ENCODE peak calls at places on chromosomes 12 and 14, in five cellular contexts. One of them, this sample, is unnamed.

GRCh38 chr14:64495252-64495651 is 8.4 kb downstream of the ZBTB25 start:
- DNase-seq in kidney epithelial cell: no peak
- DNase-seq in brain microvascular endothelial cell: no peak
- DNase-seq in A549: no peak
- DNase-seq in heart left ventricle: no peak
- DNase-seq in this sample: no peak

GRCh38 chr12:69733638-69734037 is 5.0 kb upstream of the RAB3IP start:
- DNase-seq in kidney epithelial cell: no peak
- DNase-seq in brain microvascular endothelial cell: no peak
- DNase-seq in A549: no peak
- DNase-seq in heart left ventricle: no peak
- DNase-seq in this sample: no peak

GRCh38 chr12:113820842-113821241 is 145.3 kb downstream of the RBM19 start:
- DNase-seq in kidney epithelial cell: no peak
- DNase-seq in brain microvascular endothelial cell: no peak
- DNase-seq in A549: no peak
- DNase-seq in heart left ventricle: no peak
- DNase-seq in this sample: no peak

GRCh38 chr12:65308601-65309071 is 30.2 kb downstream of the MSRB3 start:
- DNase-seq in kidney epithelial cell: no peak
- DNase-seq in brain microvascular endothelial cell: no peak
- DNase-seq in A549: no peak
- DNase-seq in heart left ventricle: no peak
- DNase-seq in this sample: no peak

GRCh38 chr14:55347040-55347439 is 64.6 kb downstream of the ATG14 start:
- DNase-seq in kidney epithelial cell: no peak
- DNase-seq in brain microvascular endothelial cell: no peak
- DNase-seq in A549: no peak
- DNase-seq in heart left ventricle: no peak
- DNase-seq in this sample: no peak

GRCh38 chr12:132904718-132905328 is 17.4 kb upstream of the CHFR start:
- DNase-seq in kidney epithelial cell: no peak
- DNase-seq in brain microvascular endothelial cell: peak; percentile 47
- DNase-seq in A549: no peak
- DNase-seq in heart left ventricle: peak; percentile 90
- DNase-seq in this sample: no peak

GRCh38 chr14:79278286-79278797 is 933.0 kb downstream of the DIO2 start:
- DNase-seq in kidney epithelial cell: no peak
- DNase-seq in brain microvascular endothelial cell: no peak
- DNase-seq in A549: no peak
- DNase-seq in heart left ventricle: no peak
- DNase-seq in this sample: no peak

GRCh38 chr12:93790472-93791152 is 113.4 kb downstream of the CRADD start:
- DNase-seq in kidney epithelial cell: peak; percentile 42
- DNase-seq in brain microvascular endothelial cell: peak; percentile 94
- DNase-seq in A549: peak; percentile 60
- DNase-seq in heart left ventricle: no peak
- DNase-seq in this sample: no peak

GRCh38 chr12:67884596-67884995 is 104.7 kb upstream of the IFNG-AS1 start:
- DNase-seq in kidney epithelial cell: no peak
- DNase-seq in brain microvascular endothelial cell: no peak
- DNase-seq in A549: no peak
- DNase-seq in heart left ventricle: no peak
- DNase-seq in this sample: no peak

GRCh38 chr12:99498756-99499155 is 148.8 kb upstream of the GARIN6 start:
- DNase-seq in kidney epithelial cell: peak; percentile 74
- DNase-seq in brain microvascular endothelial cell: peak; percentile 14
- DNase-seq in A549: peak; percentile 16
- DNase-seq in heart left ventricle: no peak
- DNase-seq in this sample: no peak

GRCh38 chr12:64457036-64457435 is 5.1 kb downstream of the TBK1 start:
- DNase-seq in kidney epithelial cell: no peak
- DNase-seq in brain microvascular endothelial cell: peak; percentile 40
- DNase-seq in A549: no peak
- DNase-seq in heart left ventricle: no peak
- DNase-seq in this sample: no peak

GRCh38 chr12:68446896-68447806 is 115.0 kb upstream of the MDM1 start:
- DNase-seq in kidney epithelial cell: no peak
- DNase-seq in brain microvascular endothelial cell: no peak
- DNase-seq in A549: no peak
- DNase-seq in heart left ventricle: no peak
- DNase-seq in this sample: no peak

GRCh38 chr12:119679081-119679480 is 11.1 kb downstream of the PRKAB1 start:
- DNase-seq in kidney epithelial cell: no peak
- DNase-seq in brain microvascular endothelial cell: peak; percentile 9
- DNase-seq in A549: no peak
- DNase-seq in heart left ventricle: no peak
- DNase-seq in this sample: no peak

GRCh38 chr14:57290753-57291152 is 22.0 kb downstream of the AP5M1 start:
- DNase-seq in kidney epithelial cell: no peak
- DNase-seq in brain microvascular endothelial cell: no peak
- DNase-seq in A549: no peak
- DNase-seq in heart left ventricle: no peak
- DNase-seq in this sample: no peak

GRCh38 chr12:78096909-78097597 is 266.4 kb downstream of the NAV3 start:
- DNase-seq in kidney epithelial cell: no peak
- DNase-seq in brain microvascular endothelial cell: peak; percentile 33
- DNase-seq in A549: no peak
- DNase-seq in heart left ventricle: no peak
- DNase-seq in this sample: peak; percentile 34

GRCh38 chr12:77072833-77073495 is 7.6 kb upstream of the E2F7 start:
- DNase-seq in kidney epithelial cell: no peak
- DNase-seq in brain microvascular endothelial cell: no peak
- DNase-seq in A549: no peak
- DNase-seq in heart left ventricle: no peak
- DNase-seq in this sample: no peak

GRCh38 chr14:99651953-99652746 is 7.2 kb downstream of the HHIPL1 start:
- DNase-seq in kidney epithelial cell: no peak
- DNase-seq in brain microvascular endothelial cell: no peak
- DNase-seq in A549: no peak
- DNase-seq in heart left ventricle: peak; percentile 9
- DNase-seq in this sample: no peak
- TF ChIP-seq CTCF in kidney epithelial cell: no peak
- TF ChIP-seq CTCF in brain microvascular endothelial cell: no peak
- TF ChIP-seq CTCF in A549: no peak
- TF ChIP-seq CTCF in heart left ventricle: no peak
- TF ChIP-seq CTCF in this sample: no peak

DNA sequence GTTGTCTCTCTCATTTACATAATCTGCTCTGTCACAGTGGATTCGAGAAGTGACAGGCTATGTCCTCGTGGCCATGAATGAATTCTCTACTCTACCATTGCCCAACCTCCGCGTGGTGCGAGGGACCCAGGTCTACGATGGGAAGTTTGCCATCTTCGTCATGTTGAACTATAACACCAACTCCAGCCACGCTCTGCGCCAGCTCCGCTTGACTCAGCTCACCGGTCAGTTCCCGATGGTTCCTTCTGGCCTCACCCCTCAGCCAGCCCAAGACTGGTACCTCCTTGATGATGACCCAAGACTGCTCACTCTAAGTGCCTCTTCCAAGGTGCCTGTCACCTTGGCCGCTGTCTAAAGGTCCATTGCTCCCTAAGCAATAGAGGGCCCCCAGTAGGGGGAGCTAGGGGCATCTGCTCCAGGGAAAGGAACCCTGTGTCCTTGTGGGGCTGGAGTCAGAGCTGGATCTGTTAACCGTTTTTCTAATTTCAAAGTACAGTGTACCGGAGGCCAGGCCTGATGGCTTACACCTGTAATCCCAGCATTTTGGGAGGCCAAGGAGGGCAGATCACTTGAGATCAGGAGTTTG is 5.1 kb downstream of the ERBB3 start:
- DNase-seq in kidney epithelial cell: no peak
- DNase-seq in brain microvascular endothelial cell: no peak
- DNase-seq in A549: peak; percentile 53
- DNase-seq in heart left ventricle: no peak
- DNase-seq in this sample: no peak
- TF ChIP-seq CTCF in kidney epithelial cell: peak; percentile 26
- TF ChIP-seq CTCF in brain microvascular endothelial cell: peak; percentile 72
- TF ChIP-seq CTCF in A549: peak; percentile 31
- TF ChIP-seq CTCF in heart left ventricle: no peak
- TF ChIP-seq CTCF in this sample: peak; percentile 16

DNA sequence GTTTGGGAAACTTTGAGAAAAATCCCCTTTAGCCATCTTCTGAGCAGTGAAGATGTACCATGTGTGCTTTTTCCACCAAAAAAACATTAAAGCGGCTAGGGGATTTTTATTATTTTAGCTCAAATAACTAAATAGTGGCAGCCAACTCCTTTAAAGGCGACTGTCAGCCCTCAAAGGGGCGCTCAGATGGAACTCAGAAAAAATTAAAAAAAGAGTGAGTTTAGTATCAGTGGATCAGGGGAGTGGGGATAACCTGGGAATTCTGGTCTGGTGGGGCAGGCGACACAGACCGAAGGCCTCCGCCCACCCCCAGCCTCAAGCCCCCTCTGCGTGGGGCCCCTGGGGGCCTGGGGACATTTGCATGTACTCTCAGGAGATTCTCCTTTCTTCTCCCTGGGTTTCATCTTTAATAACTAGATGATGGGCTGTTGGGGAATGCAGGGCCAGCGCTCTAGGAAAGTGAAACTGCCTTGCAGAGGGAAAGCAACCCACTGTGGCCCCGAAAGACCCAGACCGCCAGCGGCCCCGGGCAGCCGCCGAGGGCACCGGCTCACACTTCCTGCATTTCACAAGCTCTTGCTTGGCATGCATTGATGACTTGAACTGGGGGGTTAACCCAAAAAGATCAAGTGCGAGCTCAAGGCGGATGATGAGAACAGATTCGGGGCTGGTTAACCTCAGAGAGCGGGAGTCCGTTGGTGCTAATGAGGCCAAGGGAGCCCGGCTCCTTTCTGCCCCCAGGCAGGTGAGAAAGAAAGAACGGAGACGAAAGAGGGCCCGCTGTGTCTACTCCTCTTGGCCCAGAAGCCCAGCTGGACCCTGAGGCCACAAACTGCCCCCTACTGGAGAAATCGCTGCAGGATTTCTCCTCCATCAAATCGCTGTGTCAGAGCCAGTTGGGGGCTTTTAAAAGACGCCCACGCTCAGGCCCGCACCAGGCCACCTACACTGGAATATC is 7.3 kb upstream of the BATF start:
- DNase-seq in kidney epithelial cell: no peak
- DNase-seq in brain microvascular endothelial cell: no peak
- DNase-seq in A549: no peak
- DNase-seq in heart left ventricle: peak; percentile 46
- DNase-seq in this sample: no peak
- TF ChIP-seq CTCF in kidney epithelial cell: no peak
- TF ChIP-seq CTCF in brain microvascular endothelial cell: peak; percentile 70
- TF ChIP-seq CTCF in A549: no peak
- TF ChIP-seq CTCF in heart left ventricle: no peak
- TF ChIP-seq CTCF in this sample: peak; percentile 27

DNA sequence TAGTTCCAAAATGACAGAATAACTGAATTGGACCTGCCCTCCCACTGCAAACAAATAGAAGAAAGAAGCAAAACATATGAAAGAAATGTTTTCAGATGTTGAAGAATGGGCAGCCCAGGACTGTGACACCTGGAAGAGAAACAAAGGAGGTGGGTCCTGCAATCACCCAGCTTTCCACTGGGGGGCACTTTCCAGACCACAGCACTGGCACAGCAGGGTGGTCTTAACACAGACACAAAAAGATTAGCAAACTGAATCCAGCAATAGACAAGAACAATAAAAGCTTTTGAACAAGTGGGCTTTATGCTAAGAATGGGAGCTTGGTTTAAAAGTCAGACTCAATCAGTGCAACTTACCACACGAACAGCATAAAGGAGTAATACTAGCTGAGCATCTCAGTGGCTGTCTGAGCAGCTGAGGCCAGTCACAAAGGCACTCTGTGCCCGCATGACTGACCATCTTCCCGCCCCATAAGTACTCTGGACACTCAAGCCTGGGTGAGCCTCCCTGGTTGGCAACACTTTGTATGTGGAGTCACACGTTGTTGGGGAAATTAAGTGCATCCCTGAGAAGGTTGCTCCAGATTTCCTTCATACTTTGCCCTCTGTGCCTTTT is 27.7 kb downstream of the JKAMP start:
- DNase-seq in kidney epithelial cell: no peak
- DNase-seq in brain microvascular endothelial cell: no peak
- DNase-seq in A549: peak; percentile 9
- DNase-seq in heart left ventricle: no peak
- DNase-seq in this sample: no peak
- TF ChIP-seq CTCF in kidney epithelial cell: peak; percentile 72
- TF ChIP-seq CTCF in brain microvascular endothelial cell: peak; percentile 81
- TF ChIP-seq CTCF in A549: peak; percentile 35
- TF ChIP-seq CTCF in heart left ventricle: peak; percentile 17
- TF ChIP-seq CTCF in this sample: peak; percentile 45

GRCh38 chr12:31727197-31727596 is 1.6 kb downstream of the AMN1 start:
- DNase-seq in kidney epithelial cell: no peak
- DNase-seq in brain microvascular endothelial cell: no peak
- DNase-seq in A549: no peak
- DNase-seq in heart left ventricle: no peak
- DNase-seq in this sample: no peak

GRCh38 chr12:31728289-31728916 is 418 bp downstream of the AMN1 start:
- DNase-seq in kidney epithelial cell: no peak
- DNase-seq in brain microvascular endothelial cell: no peak
- DNase-seq in A549: peak; percentile 52
- DNase-seq in heart left ventricle: peak; percentile 60
- DNase-seq in this sample: no peak

GRCh38 chr12:31726575-31726974 is 2.2 kb downstream of the AMN1 start:
- DNase-seq in kidney epithelial cell: no peak
- DNase-seq in brain microvascular endothelial cell: no peak
- DNase-seq in A549: no peak
- DNase-seq in heart left ventricle: no peak
- DNase-seq in this sample: no peak

GRCh38 chr12:31729728-31730127 is 907 bp upstream of the AMN1 start:
- DNase-seq in kidney epithelial cell: no peak
- DNase-seq in brain microvascular endothelial cell: no peak
- DNase-seq in A549: no peak
- DNase-seq in heart left ventricle: no peak
- DNase-seq in this sample: no peak

GRCh38 chr12:31728917-31729640 is at the start of gene AMN1:
- DNase-seq in kidney epithelial cell: peak; percentile 95
- DNase-seq in brain microvascular endothelial cell: peak; percentile 100
- DNase-seq in A549: peak; percentile 100
- DNase-seq in heart left ventricle: peak; percentile 99
- DNase-seq in this sample: peak; percentile 98
- TF ChIP-seq CTCF in kidney epithelial cell: no peak
- TF ChIP-seq CTCF in brain microvascular endothelial cell: no peak
- TF ChIP-seq CTCF in A549: no peak
- TF ChIP-seq CTCF in heart left ventricle: no peak
- TF ChIP-seq CTCF in this sample: no peak

GRCh38 chr14:106317593-106317992 is 791.2 kb downstream of the TMEM121 start:
- DNase-seq in kidney epithelial cell: no peak
- DNase-seq in brain microvascular endothelial cell: no peak
- DNase-seq in A549: no peak
- DNase-seq in heart left ventricle: no peak
- DNase-seq in this sample: no peak

GRCh38 chr14:106318700-106319099 is 792.3 kb downstream of the TMEM121 start:
- DNase-seq in kidney epithelial cell: no peak
- DNase-seq in brain microvascular endothelial cell: no peak
- DNase-seq in A549: no peak
- DNase-seq in heart left ventricle: no peak
- DNase-seq in this sample: no peak
- TF ChIP-seq CTCF in kidney epithelial cell: no peak
- TF ChIP-seq CTCF in brain microvascular endothelial cell: no peak
- TF ChIP-seq CTCF in A549: no peak
- TF ChIP-seq CTCF in heart left ventricle: no peak
- TF ChIP-seq CTCF in this sample: no peak